ENCODE peak calls at places on chromosomes 12 and 14, in four cellular contexts. Q is K562, M is A549, H is HepG2. S is an unnamed sample.

GRCh38 chr14:50335989-50336391 is 23.9 kb downstream of the DMAC2L start:
- DNase-seq in M (no peak), H (no peak), Q (peak; percentile 37), S (no peak)

GRCh38 chr14:21300892-21301291 is 21.0 kb downstream of the RPGRIP1 start:
- DNase-seq in Q (no peak), H (no peak), M (no peak), S (peak; percentile 19)

GRCh38 chr14:71687115-71687836 is 245.0 kb upstream of the RGS6 start:
- DNase-seq in M (no peak), H (no peak), Q (no peak), S (no peak)

GRCh38 chr12:74535536-74535935 is 2.1 kb upstream of the ATXN7L3B start:
- DNase-seq in M (no peak), Q (no peak), H (no peak), S (no peak)

GRCh38 chr12:76450690-76451089 is 102.5 kb upstream of the BBS10 start:
- DNase-seq in Q (peak; percentile 11), M (peak; percentile 59), H (no peak), S (no peak)

GRCh38 chr12:66829660-66830325 is 150.9 kb upstream of the GRIP1 start:
- DNase-seq in M (no peak), Q (no peak), H (no peak), S (no peak)

GRCh38 chr14:36807727-36808126 is 146.1 kb downstream of the PAX9 start:
- DNase-seq in M (no peak), H (no peak), Q (no peak), S (no peak)

GRCh38 chr14:74980746-74981661 is 21.7 kb upstream of the EIF2B2 start:
- DNase-seq in H (no peak), M (no peak), Q (no peak), S (peak; percentile 72)

GRCh38 chr12:116346751-116347150 is 69.3 kb upstream of the MED13L start:
- DNase-seq in H (no peak), M (peak; percentile 48), Q (peak; percentile 60), S (no peak)

GRCh38 chr12:125331342-125332052 is 266.3 kb downstream of the AACS start:
- DNase-seq in Q (peak; percentile 8), M (peak; percentile 7), H (no peak), S (no peak)

GRCh38 chr12:113732916-113733315 is 233.2 kb downstream of the RBM19 start:
- DNase-seq in M (no peak), Q (no peak), H (no peak), S (no peak)

GRCh38 chr14:22428681-22429315 is 160.2 kb downstream of the DAD1 start:
- DNase-seq in H (no peak), Q (no peak), M (no peak), S (no peak)

GRCh38 chr12:94037444-94037843 is 110.9 kb upstream of the PLXNC1 start:
- DNase-seq in Q (no peak), H (no peak), M (no peak), S (no peak)

GRCh38 chr12:57452181-57452936 is 2.7 kb upstream of the INHBE start:
- DNase-seq in Q (peak; percentile 51), H (no peak), M (no peak), S (no peak)

GRCh38 chr12:130133851-130134562 is 28.3 kb upstream of the FZD10 start:
- DNase-seq in M (no peak), H (no peak), Q (no peak), S (no peak)

GRCh38 chr12:90831712-90832111 is 123.3 kb downstream of the CCER1 start:
- DNase-seq in Q (no peak), H (no peak), M (no peak), S (no peak)

GRCh38 chr12:90828621-90829020 is 126.4 kb downstream of the CCER1 start:
- DNase-seq in H (no peak), M (no peak), Q (no peak), S (no peak)

GRCh38 chr12:90826031-90826430 is 128.9 kb downstream of the CCER1 start:
- DNase-seq in H (no peak), Q (no peak), M (no peak), S (no peak)

GRCh38 chr12:90827567-90827966 is 127.4 kb downstream of the CCER1 start:
- DNase-seq in H (no peak), M (no peak), Q (no peak), S (no peak)

GRCh38 chr12:90829044-90829443 is 125.9 kb downstream of the CCER1 start:
- DNase-seq in M (no peak), H (no peak), Q (no peak), S (no peak)
- TF ChIP-seq PHF8 in M (no peak), H (no peak), Q (no peak), S (no peak)

GRCh38 chr14:91040545-91040944 is 19.9 kb downstream of the RPS6KA5 start:
- DNase-seq in Q (no peak), M (no peak), H (no peak), S (no peak)
- TF ChIP-seq PHF8 in Q (no peak), M (no peak), H (no peak), S (no peak)

DNA sequence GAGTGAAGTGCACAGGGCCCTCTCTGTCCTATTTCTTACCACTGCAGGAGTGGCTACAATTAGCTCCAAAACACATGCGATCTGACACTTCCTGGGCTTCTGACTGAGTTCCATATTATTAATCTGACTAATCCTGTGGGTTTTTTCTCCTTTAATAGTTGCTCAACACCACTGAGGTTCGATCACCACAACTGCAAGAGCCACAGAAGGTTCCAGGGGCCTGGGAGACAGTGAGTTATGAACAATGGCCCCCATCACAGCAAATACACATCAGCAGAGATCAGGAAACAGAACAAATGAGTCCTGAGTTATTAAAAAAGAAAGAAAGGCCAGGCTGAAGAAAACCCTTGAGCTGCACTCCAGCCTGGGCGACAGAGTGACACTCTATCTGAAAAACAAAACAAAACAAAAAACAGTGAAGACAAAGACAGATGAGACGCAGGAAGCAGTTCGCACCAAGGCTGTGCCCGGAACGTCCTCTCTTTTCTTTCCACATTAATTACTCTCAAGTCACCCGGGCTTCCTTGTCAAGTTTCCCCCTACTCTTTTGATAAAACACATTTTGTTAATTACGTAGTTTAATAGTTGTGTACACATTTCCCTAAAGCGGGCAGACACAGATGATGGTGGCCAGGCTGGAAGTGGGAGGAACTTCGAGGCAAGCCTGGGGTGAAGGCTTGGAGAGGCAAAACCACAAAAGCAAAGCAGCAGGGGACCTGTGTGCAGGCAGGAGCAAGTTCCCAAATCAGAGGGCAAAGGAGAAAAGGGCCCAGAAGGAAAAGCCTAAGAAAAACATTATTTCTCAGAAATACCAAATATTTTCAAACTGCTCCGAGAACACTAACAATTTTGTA is 42.7 kb downstream of the CDC42BPB start:
- DNase-seq in Q (no peak), H (no peak), M (no peak), S (no peak)
- TF ChIP-seq PHF8 in Q (no peak), H (no peak), M (no peak), S (no peak)

DNA sequence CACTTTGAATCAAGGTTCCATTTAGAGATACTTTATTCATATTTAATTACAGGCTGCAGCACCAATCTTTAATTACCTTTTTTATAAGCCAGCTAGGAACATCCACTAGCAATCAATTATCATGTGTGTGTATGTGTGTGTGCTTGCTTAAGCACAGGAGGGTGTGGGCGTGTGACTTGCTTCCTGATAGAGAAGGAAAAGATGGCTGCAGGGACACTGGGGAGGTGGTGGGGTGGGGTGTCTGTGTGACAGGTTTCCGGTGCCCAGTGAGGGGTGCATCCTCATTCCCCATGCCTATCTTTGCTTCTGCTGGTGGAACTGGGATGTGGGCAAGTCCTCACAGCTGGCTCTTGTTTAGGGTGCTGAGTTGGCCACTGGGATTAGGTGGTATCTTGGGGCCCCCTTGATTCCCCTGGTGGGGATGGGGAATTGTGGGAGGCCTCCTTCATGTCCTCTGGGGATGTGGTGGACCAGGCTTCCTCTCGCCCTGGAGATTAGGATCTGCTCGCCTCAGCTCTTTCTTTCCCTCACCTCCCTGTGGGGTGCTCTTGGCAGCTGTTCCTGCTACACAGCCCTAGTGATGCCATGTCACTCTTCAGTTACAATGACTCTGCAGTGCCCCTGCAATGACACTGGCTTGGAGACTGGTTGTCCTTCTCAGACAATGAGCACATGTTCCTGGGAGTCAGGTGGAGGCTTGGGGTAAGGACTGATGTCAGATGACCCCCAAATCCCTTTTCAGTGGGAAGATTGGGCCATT is 83.8 kb downstream of the ADCK1 start:
- DNase-seq in Q (no peak), M (no peak), H (no peak), S (no peak)
- TF ChIP-seq PHF8 in Q (no peak), M (no peak), H (no peak), S (no peak)

DNA sequence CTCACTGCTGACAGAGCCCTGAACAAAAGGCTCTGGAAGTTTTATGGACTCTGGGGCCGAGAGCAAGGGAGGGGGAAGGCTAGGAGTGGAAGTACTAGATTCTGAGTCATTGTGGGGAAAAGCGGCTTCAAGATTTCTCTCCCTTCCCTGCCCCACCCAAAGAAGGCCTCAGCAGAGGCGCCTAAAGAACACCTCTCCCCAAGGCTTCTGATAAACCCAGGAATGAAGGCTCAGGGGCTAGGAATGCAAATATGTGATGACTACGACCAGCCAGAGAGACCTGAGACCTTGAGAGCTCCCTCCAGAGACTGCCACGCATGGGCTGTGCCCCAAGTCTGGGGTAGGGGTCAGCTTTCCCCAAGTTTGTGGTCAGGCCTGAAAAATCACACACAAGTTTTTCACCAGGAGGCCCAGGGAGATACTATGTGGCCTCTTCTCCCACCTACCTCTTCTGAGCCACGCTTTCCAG is 130.7 kb upstream of the HIF1A start:
- DNase-seq in M (peak; percentile 79), H (peak; percentile 44), Q (peak; percentile 44), S (no peak)
- TF ChIP-seq PHF8 in M (no peak), H (no peak), Q (no peak), S (no peak)

GRCh38 chr12:49868952-49869815 is 26.3 kb upstream of the BCDIN3D start:
- DNase-seq in Q (peak; percentile 96), H (peak; percentile 35), M (no peak), S (peak; percentile 35)
- TF ChIP-seq PHF8 in Q (peak; percentile 29), H (no peak), M (no peak), S (no peak)

DNA sequence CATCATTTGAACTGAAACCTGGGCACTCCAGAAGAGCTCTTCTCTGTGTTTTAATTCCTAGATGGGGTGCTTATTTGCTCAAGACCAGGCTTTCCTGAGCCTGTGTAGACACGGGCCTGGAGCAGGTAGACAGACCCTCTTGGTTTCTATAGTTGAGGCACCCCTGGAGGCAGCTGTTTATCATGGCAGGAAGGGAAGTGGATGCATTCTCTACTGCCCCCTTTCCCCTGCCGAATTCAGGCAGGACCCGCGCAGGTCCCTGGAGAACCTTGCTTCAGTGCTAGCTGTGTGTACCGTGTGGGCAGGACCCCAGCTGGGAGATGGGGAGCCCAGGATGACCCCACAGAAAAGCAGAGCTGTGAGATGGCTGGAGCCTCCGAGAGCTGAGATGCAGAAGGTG is 6.0 kb downstream of the CACNA1C start:
- DNase-seq in M (no peak), Q (no peak), H (no peak), S (no peak)
- TF ChIP-seq PHF8 in M (no peak), Q (no peak), H (no peak), S (no peak)

GRCh38 chr12:105256921-105257320 is 20.9 kb upstream of the APPL2 start:
- DNase-seq in H (no peak), Q (no peak), M (no peak), S (no peak)
- TF ChIP-seq PHF8 in H (no peak), Q (no peak), M (no peak), S (no peak)

DNA sequence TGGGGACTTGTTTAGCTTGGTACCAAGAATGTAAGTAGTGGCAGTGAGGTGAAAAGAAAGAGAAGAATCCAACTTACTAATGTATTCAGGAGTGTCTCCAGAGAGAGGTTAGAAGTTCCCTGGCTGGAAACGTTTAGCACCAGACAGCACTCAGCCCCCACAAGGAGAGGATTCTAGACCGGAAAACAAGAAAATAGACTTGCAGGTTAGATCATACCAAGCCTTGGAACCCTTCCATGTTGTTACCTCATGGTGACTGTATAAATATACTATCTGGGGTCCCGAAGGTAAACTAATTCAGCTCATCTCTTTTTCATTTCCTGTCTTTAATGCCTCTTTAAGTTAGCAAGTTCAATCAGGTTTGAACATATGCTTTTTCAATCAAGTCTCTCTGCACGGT is 79.3 kb downstream of the TBC1D30 start:
- DNase-seq in M (no peak), H (no peak), Q (no peak), S (no peak)
- TF ChIP-seq PHF8 in M (no peak), H (no peak), Q (no peak), S (no peak)

S was measured in H1.